ENCODE peak calls at places on chromosomes 12 and 14, in eight cellular contexts. One of them, this sample, is unnamed.

GRCh38 chr12:75815756-75816155 is 215.8 kb downstream of the PHLDA1 start:
- DNase-seq in MM.1S: no peak
- DNase-seq in left ventricle myocardium inferior: no peak
- DNase-seq in colonic mucosa: no peak
- DNase-seq in pancreas: no peak
- DNase-seq in cardiac muscle cell: no peak
- DNase-seq in neural progenitor cell: no peak
- DNase-seq in PC-3: no peak
- DNase-seq in this sample: no peak

GRCh38 chr12:1130164-1130563 is 139.1 kb downstream of the ERC1 start:
- DNase-seq in left ventricle myocardium inferior: no peak
- DNase-seq in pancreas: no peak
- DNase-seq in PC-3: peak; percentile 30
- DNase-seq in cardiac muscle cell: no peak
- DNase-seq in neural progenitor cell: no peak
- DNase-seq in colonic mucosa: peak; percentile 86
- DNase-seq in MM.1S: no peak
- DNase-seq in this sample: peak; percentile 16

GRCh38 chr12:79886917-79887519 is 47.9 kb downstream of the PPP1R12A start:
- DNase-seq in MM.1S: peak; percentile 63
- DNase-seq in colonic mucosa: no peak
- DNase-seq in left ventricle myocardium inferior: no peak
- DNase-seq in neural progenitor cell: peak; percentile 42
- DNase-seq in pancreas: no peak
- DNase-seq in PC-3: peak; percentile 84
- DNase-seq in cardiac muscle cell: peak; percentile 74
- DNase-seq in this sample: peak; percentile 45

GRCh38 chr12:112447106-112447505 is 28.4 kb downstream of the PTPN11 start:
- DNase-seq in neural progenitor cell: no peak
- DNase-seq in pancreas: no peak
- DNase-seq in left ventricle myocardium inferior: no peak
- DNase-seq in cardiac muscle cell: no peak
- DNase-seq in PC-3: no peak
- DNase-seq in MM.1S: no peak
- DNase-seq in colonic mucosa: no peak
- DNase-seq in this sample: no peak

GRCh38 chr12:121781751-121782615 is 11.5 kb downstream of the RHOF start:
- DNase-seq in neural progenitor cell: peak; percentile 46
- DNase-seq in left ventricle myocardium inferior: no peak
- DNase-seq in colonic mucosa: no peak
- DNase-seq in pancreas: no peak
- DNase-seq in PC-3: peak; percentile 30
- DNase-seq in cardiac muscle cell: no peak
- DNase-seq in MM.1S: no peak
- DNase-seq in this sample: no peak

GRCh38 chr12:46490635-46491034 is 118.1 kb upstream of the SLC38A2 start:
- DNase-seq in cardiac muscle cell: peak; percentile 72
- DNase-seq in colonic mucosa: no peak
- DNase-seq in MM.1S: no peak
- DNase-seq in neural progenitor cell: no peak
- DNase-seq in PC-3: peak; percentile 36
- DNase-seq in pancreas: no peak
- DNase-seq in left ventricle myocardium inferior: no peak
- DNase-seq in this sample: peak; percentile 22

GRCh38 chr14:35366048-35366428 is 38.5 kb downstream of the NFKBIA start:
- DNase-seq in PC-3: peak; percentile 39
- DNase-seq in colonic mucosa: no peak
- DNase-seq in cardiac muscle cell: peak; percentile 26
- DNase-seq in neural progenitor cell: no peak
- DNase-seq in MM.1S: no peak
- DNase-seq in pancreas: peak; percentile 61
- DNase-seq in left ventricle myocardium inferior: no peak
- DNase-seq in this sample: no peak

GRCh38 chr12:78703820-78704525 is 160.6 kb upstream of the SYT1 start:
- DNase-seq in cardiac muscle cell: peak; percentile 58
- DNase-seq in MM.1S: no peak
- DNase-seq in left ventricle myocardium inferior: no peak
- DNase-seq in neural progenitor cell: no peak
- DNase-seq in pancreas: no peak
- DNase-seq in PC-3: peak; percentile 92
- DNase-seq in colonic mucosa: no peak
- DNase-seq in this sample: peak; percentile 90

GRCh38 chr14:99668998-99669314 is 15.1 kb upstream of the CYP46A1 start:
- DNase-seq in neural progenitor cell: no peak
- DNase-seq in colonic mucosa: no peak
- DNase-seq in left ventricle myocardium inferior: no peak
- DNase-seq in PC-3: no peak
- DNase-seq in MM.1S: no peak
- DNase-seq in pancreas: no peak
- DNase-seq in cardiac muscle cell: no peak
- DNase-seq in this sample: no peak

GRCh38 chr14:76500011-76500410 is 124.1 kb downstream of the ESRRB start:
- DNase-seq in neural progenitor cell: no peak
- DNase-seq in colonic mucosa: no peak
- DNase-seq in cardiac muscle cell: peak; percentile 14
- DNase-seq in PC-3: peak; percentile 10
- DNase-seq in pancreas: no peak
- DNase-seq in MM.1S: no peak
- DNase-seq in left ventricle myocardium inferior: no peak
- DNase-seq in this sample: peak; percentile 36

GRCh38 chr12:78863482-78864427 is 819 bp upstream of the SYT1 start:
- DNase-seq in MM.1S: peak; percentile 86
- DNase-seq in left ventricle myocardium inferior: peak; percentile 14
- DNase-seq in pancreas: peak; percentile 75
- DNase-seq in cardiac muscle cell: peak; percentile 36
- DNase-seq in colonic mucosa: peak; percentile 62
- DNase-seq in neural progenitor cell: peak; percentile 81
- DNase-seq in PC-3: peak; percentile 53
- DNase-seq in this sample: peak; percentile 64

GRCh38 chr12:129911437-129912049 is 7.7 kb upstream of the TMEM132D start:
- DNase-seq in MM.1S: no peak
- DNase-seq in neural progenitor cell: peak; percentile 88
- DNase-seq in left ventricle myocardium inferior: peak; percentile 31
- DNase-seq in colonic mucosa: peak; percentile 30
- DNase-seq in cardiac muscle cell: peak; percentile 0
- DNase-seq in pancreas: peak; percentile 81
- DNase-seq in PC-3: peak; percentile 40
- DNase-seq in this sample: peak; percentile 6

GRCh38 chr12:52060498-52061177 is 9.1 kb upstream of the ATG101 start:
- DNase-seq in cardiac muscle cell: no peak
- DNase-seq in colonic mucosa: no peak
- DNase-seq in MM.1S: no peak
- DNase-seq in pancreas: peak; percentile 42
- DNase-seq in neural progenitor cell: no peak
- DNase-seq in left ventricle myocardium inferior: no peak
- DNase-seq in PC-3: no peak
- DNase-seq in this sample: no peak

GRCh38 chr12:52061470-52062166 is 8.2 kb upstream of the ATG101 start:
- DNase-seq in left ventricle myocardium inferior: no peak
- DNase-seq in pancreas: peak; percentile 53
- DNase-seq in cardiac muscle cell: no peak
- DNase-seq in PC-3: no peak
- DNase-seq in neural progenitor cell: peak; percentile 65
- DNase-seq in MM.1S: no peak
- DNase-seq in colonic mucosa: no peak
- DNase-seq in this sample: no peak

GRCh38 chr12:52058631-52059324 is 7.5 kb downstream of the NR4A1 start:
- DNase-seq in cardiac muscle cell: peak; percentile 16
- DNase-seq in left ventricle myocardium inferior: no peak
- DNase-seq in pancreas: peak; percentile 46
- DNase-seq in PC-3: no peak
- DNase-seq in MM.1S: no peak
- DNase-seq in neural progenitor cell: no peak
- DNase-seq in colonic mucosa: no peak
- DNase-seq in this sample: no peak

GRCh38 chr12:52057958-52058576 is 6.8 kb downstream of the NR4A1 start:
- DNase-seq in colonic mucosa: no peak
- DNase-seq in pancreas: no peak
- DNase-seq in left ventricle myocardium inferior: no peak
- DNase-seq in neural progenitor cell: no peak
- DNase-seq in cardiac muscle cell: no peak
- DNase-seq in MM.1S: no peak
- DNase-seq in PC-3: no peak
- DNase-seq in this sample: no peak

DNA sequence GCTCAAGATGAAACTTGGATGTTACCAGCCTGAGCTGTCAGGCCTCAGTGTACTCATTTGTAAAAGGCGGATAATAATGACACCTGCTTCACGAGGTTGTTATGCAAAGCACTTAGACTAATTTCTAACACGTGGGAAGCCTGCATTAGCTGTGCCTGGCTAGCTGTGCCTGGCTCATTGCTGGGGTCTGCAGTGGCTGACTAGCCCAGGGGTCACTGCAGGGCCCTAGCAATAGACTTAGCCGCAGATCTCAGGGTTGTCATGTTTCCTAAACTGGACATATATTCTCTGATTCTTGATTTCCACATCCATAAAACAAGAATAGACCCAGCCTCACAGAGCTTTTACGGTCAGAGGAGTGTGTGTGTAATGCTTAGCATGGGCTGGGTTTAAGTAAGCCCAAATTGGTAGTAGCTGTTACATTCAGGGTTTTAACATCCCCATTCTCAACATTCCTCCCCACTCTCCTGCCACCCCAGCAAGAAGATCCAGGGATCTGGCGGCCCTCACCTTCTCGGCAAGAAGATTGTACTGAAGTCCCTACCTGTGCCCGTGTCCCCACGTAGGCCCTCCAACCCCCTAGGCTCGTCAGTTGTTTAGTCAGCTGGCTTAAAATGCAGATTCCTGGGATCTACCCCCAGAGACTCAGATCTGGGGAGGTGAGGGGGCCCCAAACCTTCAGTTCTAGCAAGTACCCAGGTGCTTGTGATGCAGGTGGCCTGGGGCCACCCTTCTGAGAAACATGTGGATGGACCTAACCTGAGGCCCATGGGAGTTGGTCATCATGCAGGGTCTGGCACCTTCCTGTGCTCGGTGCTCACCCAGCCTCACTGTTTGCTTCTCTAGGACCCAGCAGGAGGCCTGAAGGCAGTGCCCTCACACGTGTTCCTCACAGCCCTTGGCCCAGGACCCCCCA is 8.6 kb downstream of the NR4A1 start:
- DNase-seq in pancreas: no peak
- DNase-seq in PC-3: no peak
- DNase-seq in neural progenitor cell: no peak
- DNase-seq in MM.1S: no peak
- DNase-seq in colonic mucosa: no peak
- DNase-seq in cardiac muscle cell: peak; percentile 27
- DNase-seq in left ventricle myocardium inferior: no peak
- DNase-seq in this sample: no peak
- TF ChIP-seq CTCF in pancreas: no peak
- TF ChIP-seq CTCF in PC-3: no peak
- TF ChIP-seq CTCF in neural progenitor cell: no peak
- TF ChIP-seq CTCF in MM.1S: no peak
- TF ChIP-seq CTCF in colonic mucosa: no peak
- TF ChIP-seq CTCF in cardiac muscle cell: no peak
- TF ChIP-seq CTCF in left ventricle myocardium inferior: no peak
- TF ChIP-seq CTCF in this sample: no peak

GRCh38 chr14:103186894-103187586 is 63.8 kb downstream of the TNFAIP2 start:
- DNase-seq in MM.1S: no peak
- DNase-seq in left ventricle myocardium inferior: no peak
- DNase-seq in PC-3: no peak
- DNase-seq in neural progenitor cell: peak; percentile 72
- DNase-seq in cardiac muscle cell: no peak
- DNase-seq in pancreas: no peak
- DNase-seq in colonic mucosa: peak; percentile 53
- DNase-seq in this sample: no peak
- H3K27me3 ChIP-seq in MM.1S: no peaks in the 10 kb centered on the region
- H3K27me3 ChIP-seq in left ventricle myocardium inferior: peaks cover 55% of the 10 kb centered on the region
- H3K27me3 ChIP-seq in PC-3: no peaks in the 10 kb centered on the region
- H3K27me3 ChIP-seq in neural progenitor cell: peaks cover 46% of the 10 kb centered on the region
- H3K27me3 ChIP-seq in cardiac muscle cell: peaks cover 27% of the 10 kb centered on the region
- H3K27me3 ChIP-seq in pancreas: no peaks in the 10 kb centered on the region
- H3K27me3 ChIP-seq in colonic mucosa: peaks cover 4% of the 10 kb centered on the region
- H3K27me3 ChIP-seq in this sample: peaks cover 54% of the 10 kb centered on the region

GRCh38 chr12:128583453-128583852 is 240.3 kb downstream of the SLC15A4 start:
- DNase-seq in left ventricle myocardium inferior: no peak
- DNase-seq in MM.1S: no peak
- DNase-seq in pancreas: no peak
- DNase-seq in colonic mucosa: no peak
- DNase-seq in cardiac muscle cell: no peak
- DNase-seq in neural progenitor cell: peak; percentile 44
- DNase-seq in PC-3: no peak
- DNase-seq in this sample: no peak
- TF ChIP-seq CTCF in left ventricle myocardium inferior: no peak
- TF ChIP-seq CTCF in MM.1S: no peak
- TF ChIP-seq CTCF in pancreas: no peak
- TF ChIP-seq CTCF in colonic mucosa: no peak
- TF ChIP-seq CTCF in cardiac muscle cell: no peak
- TF ChIP-seq CTCF in neural progenitor cell: peak; percentile 48
- TF ChIP-seq CTCF in PC-3: peak; percentile 28
- TF ChIP-seq CTCF in this sample: no peak

GRCh38 chr14:25680934-25681333 is 631.0 kb upstream of the STXBP6 start:
- DNase-seq in MM.1S: no peak
- DNase-seq in cardiac muscle cell: no peak
- DNase-seq in neural progenitor cell: no peak
- DNase-seq in colonic mucosa: no peak
- DNase-seq in PC-3: no peak
- DNase-seq in left ventricle myocardium inferior: no peak
- DNase-seq in pancreas: no peak
- DNase-seq in this sample: no peak
- H3K27me3 ChIP-seq in MM.1S: no peaks in the 10 kb centered on the region
- H3K27me3 ChIP-seq in cardiac muscle cell: no peaks in the 10 kb centered on the region
- H3K27me3 ChIP-seq in neural progenitor cell: no peaks in the 10 kb centered on the region
- H3K27me3 ChIP-seq in colonic mucosa: no peaks in the 10 kb centered on the region
- H3K27me3 ChIP-seq in PC-3: no peaks in the 10 kb centered on the region
- H3K27me3 ChIP-seq in left ventricle myocardium inferior: no peaks in the 10 kb centered on the region
- H3K27me3 ChIP-seq in pancreas: no peaks in the 10 kb centered on the region
- H3K27me3 ChIP-seq in this sample: no peaks in the 10 kb centered on the region

GRCh38 chr12:23055004-23055403 is 430.0 kb downstream of the ETNK1 start:
- DNase-seq in pancreas: no peak
- DNase-seq in neural progenitor cell: peak; percentile 78
- DNase-seq in colonic mucosa: peak; percentile 19
- DNase-seq in left ventricle myocardium inferior: no peak
- DNase-seq in PC-3: peak; percentile 23
- DNase-seq in cardiac muscle cell: peak; percentile 23
- DNase-seq in MM.1S: peak; percentile 72
- DNase-seq in this sample: peak; percentile 60
- TF ChIP-seq CTCF in pancreas: no peak
- TF ChIP-seq CTCF in neural progenitor cell: peak; percentile 85
- TF ChIP-seq CTCF in colonic mucosa: no peak
- TF ChIP-seq CTCF in left ventricle myocardium inferior: peak; percentile 26
- TF ChIP-seq CTCF in PC-3: peak; percentile 47
- TF ChIP-seq CTCF in cardiac muscle cell: peak; percentile 29
- TF ChIP-seq CTCF in MM.1S: peak; percentile 89
- TF ChIP-seq CTCF in this sample: peak; percentile 82